ENCODE peak calls at places on chromosome 9, in ten cellular contexts. N, B, I, S, J, Q, R, L, D and Y are unnamed samples.

GRCh38 chr9:125541840-125542243 is 165.2 kb downstream of the MAPKAP1 start:
- ATAC-seq in N (no peak), B (no peak), I (peak), S (peak), J (no peak), Q (no peak), R (no peak), L (no peak), D (no peak), Y (no peak)

GRCh38 chr9:89750117-89750551 is 145.3 kb downstream of the GADD45G start:
- ATAC-seq in N (no peak), B (peak), I (peak), S (peak), J (no peak), Q (no peak), R (no peak), L (no peak), D (no peak), Y (no peak)

GRCh38 chr9:72464819-72465218 is 56.6 kb upstream of the TMC1 start:
- ATAC-seq in N (no peak), B (peak), I (peak), S (peak), J (no peak), Q (no peak), R (no peak), L (no peak), D (no peak), Y (no peak)

GRCh38 chr9:130531670-130532069 is 47.7 kb upstream of the FUBP3 start:
- ATAC-seq in N (no peak), B (no peak), I (no peak), S (no peak), J (no peak), Q (no peak), R (no peak), L (no peak), D (no peak), Y (no peak)

GRCh38 chr9:81825831-81826540 is 102.2 kb upstream of the SPATA31D4 start:
- ATAC-seq in N (no peak), B (peak), I (no peak), S (peak), J (no peak), Q (no peak), R (no peak), L (no peak), D (no peak), Y (no peak)

GRCh38 chr9:36997414-36997813 is 36.7 kb downstream of the PAX5 start:
- ATAC-seq in N (no peak), B (no peak), I (no peak), S (no peak), J (no peak), Q (no peak), R (peak), L (no peak), D (no peak), Y (no peak)

GRCh38 chr9:92917176-92917800 is 30.0 kb upstream of the FGD3 start:
- ATAC-seq in N (no peak), B (no peak), I (peak), S (no peak), J (peak), Q (no peak), R (no peak), L (no peak), D (no peak), Y (peak)

GRCh38 chr9:19629506-19629905 is 159.3 kb downstream of the SLC24A2 start:
- ATAC-seq in N (no peak), B (no peak), I (no peak), S (no peak), J (no peak), Q (no peak), R (no peak), L (no peak), D (no peak), Y (no peak)

GRCh38 chr9:79629721-79630120 is 58.0 kb downstream of the TLE4 start:
- ATAC-seq in N (no peak), B (no peak), I (no peak), S (no peak), J (no peak), Q (no peak), R (no peak), L (no peak), D (no peak), Y (no peak)

GRCh38 chr9:118017607-118018122 is 313.5 kb downstream of the TLR4 start:
- ATAC-seq in N (peak), B (no peak), I (no peak), S (no peak), J (no peak), Q (no peak), R (no peak), L (no peak), D (no peak), Y (peak)

GRCh38 chr9:120688758-120689157 is 25.5 kb downstream of the MEGF9 start:
- ATAC-seq in N (no peak), B (no peak), I (no peak), S (no peak), J (no peak), Q (no peak), R (no peak), L (no peak), D (no peak), Y (no peak)

GRCh38 chr9:105994970-105995369 is 300.6 kb downstream of the TMEM38B start:
- ATAC-seq in N (no peak), B (no peak), I (no peak), S (no peak), J (peak), Q (peak), R (no peak), L (no peak), D (no peak), Y (peak)

GRCh38 chr9:76181020-76181641 is 213.1 kb downstream of the RFK start:
- ATAC-seq in N (peak), B (no peak), I (peak), S (no peak), J (peak), Q (peak), R (peak), L (no peak), D (peak), Y (no peak)

GRCh38 chr9:23123048-23123632 is 676.5 kb downstream of the DMRTA1 start:
- ATAC-seq in N (no peak), B (no peak), I (no peak), S (no peak), J (no peak), Q (no peak), R (no peak), L (no peak), D (no peak), Y (no peak)

GRCh38 chr9:97412628-97413382 is 909 bp downstream of the TDRD7 start:
- ATAC-seq in N (no peak), B (peak), I (peak), S (peak), J (peak), Q (no peak), R (peak), L (no peak), D (no peak), Y (no peak)

GRCh38 chr9:124342402-124342945 is 72.8 kb downstream of the PSMB7 start:
- ATAC-seq in N (no peak), B (peak), I (no peak), S (no peak), J (no peak), Q (no peak), R (no peak), L (no peak), D (peak), Y (no peak)

GRCh38 chr9:16131269-16131668 is 578.4 kb downstream of the CCDC171 start:
- ATAC-seq in N (no peak), B (no peak), I (no peak), S (no peak), J (no peak), Q (no peak), R (no peak), L (no peak), D (no peak), Y (no peak)

GRCh38 chr9:70563437-70564204 is 149.2 kb upstream of the KLF9 start:
- ATAC-seq in N (peak), B (peak), I (peak), S (peak), J (peak), Q (peak), R (peak), L (peak), D (no peak), Y (peak)

GRCh38 chr9:96137666-96138429 is 164.1 kb downstream of the HSD17B3 start:
- ATAC-seq in N (no peak), B (no peak), I (no peak), S (no peak), J (no peak), Q (no peak), R (peak), L (no peak), D (no peak), Y (no peak)

GRCh38 chr9:116870566-116870965 is 183.5 kb downstream of the TRIM32 start:
- ATAC-seq in N (no peak), B (no peak), I (no peak), S (no peak), J (no peak), Q (no peak), R (no peak), L (no peak), D (peak), Y (no peak)

GRCh38 chr9:2267171-2267740 is 252.1 kb downstream of the SMARCA2 start:
- ATAC-seq in N (no peak), B (peak), I (peak), S (peak), J (no peak), Q (no peak), R (peak), L (no peak), D (peak), Y (no peak)

GRCh38 chr9:104774132-104774531 is 10.2 kb downstream of the NIPSNAP3B start:
- ATAC-seq in N (no peak), B (no peak), I (no peak), S (no peak), J (no peak), Q (no peak), R (peak), L (no peak), D (no peak), Y (no peak)

GRCh38 chr9:129889936-129890717 is 54.9 kb downstream of the USP20 start:
- ATAC-seq in N (peak), B (no peak), I (no peak), S (no peak), J (peak), Q (peak), R (no peak), L (no peak), D (no peak), Y (no peak)

GRCh38 chr9:14271078-14271673 is 42.8 kb downstream of the NFIB start:
- ATAC-seq in N (no peak), B (peak), I (peak), S (peak), J (no peak), Q (no peak), R (peak), L (no peak), D (peak), Y (no peak)

GRCh38 chr9:37221489-37222106 is 101.2 kb downstream of the ZCCHC7 start:
- ATAC-seq in N (no peak), B (no peak), I (no peak), S (no peak), J (peak), Q (no peak), R (no peak), L (no peak), D (no peak), Y (no peak)

GRCh38 chr9:8429768-8430167 is 630.2 kb upstream of the DMAC1 start:
- ATAC-seq in N (peak), B (no peak), I (no peak), S (no peak), J (peak), Q (peak), R (no peak), L (peak), D (no peak), Y (no peak)

GRCh38 chr9:94887721-94888120 is 161.2 kb downstream of the AOPEP start:
- ATAC-seq in N (no peak), B (no peak), I (no peak), S (no peak), J (no peak), Q (no peak), R (no peak), L (no peak), D (no peak), Y (no peak)

GRCh38 chr9:120324461-120324860 is 255.5 kb downstream of the CDK5RAP2 start:
- ATAC-seq in N (no peak), B (no peak), I (no peak), S (no peak), J (no peak), Q (peak), R (no peak), L (no peak), D (no peak), Y (no peak)

GRCh38 chr9:126862461-126862830 is 2.0 kb downstream of the ZBTB34 start:
- ATAC-seq in N (no peak), B (no peak), I (no peak), S (peak), J (no peak), Q (no peak), R (no peak), L (no peak), D (no peak), Y (no peak)

GRCh38 chr9:89969156-89969566 is 364.3 kb downstream of the GADD45G start:
- ATAC-seq in N (peak), B (no peak), I (peak), S (no peak), J (peak), Q (peak), R (no peak), L (no peak), D (peak), Y (no peak)

GRCh38 chr9:6552738-6553121 is 92.8 kb downstream of the GLDC start:
- ATAC-seq in N (no peak), B (no peak), I (peak), S (no peak), J (no peak), Q (peak), R (peak), L (no peak), D (no peak), Y (no peak)

GRCh38 chr9:98374385-98375051 is 119.1 kb upstream of the TBC1D2 start:
- ATAC-seq in N (no peak), B (no peak), I (peak), S (peak), J (no peak), Q (no peak), R (peak), L (no peak), D (peak), Y (no peak)

GRCh38 chr9:6876195-6876594 is 118.4 kb downstream of the KDM4C start:
- ATAC-seq in N (no peak), B (no peak), I (no peak), S (no peak), J (peak), Q (no peak), R (no peak), L (no peak), D (no peak), Y (no peak)

GRCh38 chr9:98517710-98518109 is 191.0 kb downstream of the GABBR2 start:
- ATAC-seq in N (no peak), B (no peak), I (no peak), S (no peak), J (no peak), Q (no peak), R (no peak), L (no peak), D (no peak), Y (no peak)

GRCh38 chr9:89010056-89010455 is 18.8 kb downstream of the S1PR3 start:
- ATAC-seq in N (no peak), B (no peak), I (no peak), S (no peak), J (no peak), Q (no peak), R (no peak), L (no peak), D (no peak), Y (no peak)

GRCh38 chr9:134641989-134642384 is 384 bp downstream of the COL5A1 start:
- ATAC-seq in N (no peak), B (no peak), I (no peak), S (peak), J (peak), Q (no peak), R (no peak), L (peak), D (peak), Y (no peak)

GRCh38 chr9:120890415-120891254 is 13.6 kb upstream of the PHF19 start:
- ATAC-seq in N (peak), B (no peak), I (no peak), S (no peak), J (peak), Q (peak), R (no peak), L (peak), D (no peak), Y (no peak)

GRCh38 chr9:133484671-133485437 is 6.0 kb upstream of the SLC2A6 start:
- ATAC-seq in N (no peak), B (no peak), I (no peak), S (no peak), J (no peak), Q (no peak), R (no peak), L (no peak), D (peak), Y (no peak)